ENCODE peak calls at places on chromosomes 11 and 22, in six cellular contexts. S is spleen, J is adrenal gland, E is AG09309, I is MM.1S, K is AG10803. H is an unnamed sample.
A peak's percentile ranks its signal among the peaks of the same experiment; 100 is the strongest.

GRCh38 chr22:36397081-36397766 is 9.5 kb upstream of the MYH9 start:
- DNase-seq in S (no peak), J (no peak), E (no peak), I (no peak), K (peak; percentile 76), H (peak; percentile 66)

GRCh38 chr22:17085277-17086091 is 684 bp downstream of the IL17RA start:
- DNase-seq in S (no peak), J (peak; percentile 48), E (no peak), I (no peak), K (no peak), H (peak; percentile 4)

GRCh38 chr11:36421546-36422155 is 88.4 kb downstream of the TRAF6 start:
- DNase-seq in S (no peak), J (no peak), E (no peak), I (no peak), K (peak; percentile 50), H (peak; percentile 25)

GRCh38 chr22:48138427-48138826 is 1376.0 kb downstream of the TBC1D22A start:
- DNase-seq in S (no peak), J (no peak), E (no peak), I (no peak), K (no peak), H (no peak)

GRCh38 chr11:17439316-17439782 is 37.3 kb downstream of the ABCC8 start:
- DNase-seq in S (no peak), J (no peak), E (no peak), I (no peak), K (no peak), H (no peak)

GRCh38 chr11:64074239-64074638 is 38.5 kb downstream of the FLRT1 start:
- DNase-seq in S (no peak), J (no peak), E (no peak), I (no peak), K (no peak), H (peak; percentile 7)

GRCh38 chr11:40445391-40445790 is 1014.1 kb downstream of the LRRC4C start:
- DNase-seq in S (no peak), J (no peak), E (no peak), I (no peak), K (peak; percentile 21), H (no peak)

GRCh38 chr11:127003260-127003981 is 2.9 kb upstream of the KIRREL3 start:
- DNase-seq in S (no peak), J (peak; percentile 70), E (no peak), I (peak; percentile 71), K (peak; percentile 37), H (no peak)

GRCh38 chr11:70637949-70638598 is 239.7 kb downstream of the CTTN start:
- DNase-seq in S (no peak), J (no peak), E (no peak), I (no peak), K (no peak), H (no peak)

GRCh38 chr22:31448382-31448781 is 41.3 kb downstream of the EIF4ENIF1 start:
- DNase-seq in S (no peak), J (no peak), E (no peak), I (no peak), K (peak; percentile 17), H (peak; percentile 12)

GRCh38 chr11:134026655-134027343 is 42.1 kb upstream of the JAM3 start:
- DNase-seq in S (no peak), J (peak; percentile 72), E (no peak), I (no peak), K (no peak), H (no peak)

GRCh38 chr11:130514316-130514715 is 65.9 kb downstream of the ADAMTS15 start:
- DNase-seq in S (no peak), J (no peak), E (peak; percentile 27), I (no peak), K (peak; percentile 81), H (peak; percentile 74)

GRCh38 chr11:1927151-1928037 is 7.9 kb downstream of the TNNT3 start:
- DNase-seq in S (no peak), J (no peak), E (no peak), I (no peak), K (no peak), H (peak; percentile 25)

GRCh38 chr11:27291302-27291889 is 71.6 kb downstream of the CCDC34 start:
- DNase-seq in S (no peak), J (no peak), E (no peak), I (no peak), K (no peak), H (no peak)

GRCh38 chr11:116853461-116854073 is 16.1 kb upstream of the APOA1 start:
- DNase-seq in S (no peak), J (no peak), E (peak; percentile 92), I (peak; percentile 93), K (peak; percentile 88), H (peak; percentile 83)

GRCh38 chr11:78840190-78840589 is 265.5 kb upstream of the NARS2 start:
- DNase-seq in S (no peak), J (no peak), E (peak; percentile 85), I (no peak), K (peak; percentile 90), H (peak; percentile 97)

GRCh38 chr11:131688056-131688693 is 317.8 kb downstream of the NTM start:
- DNase-seq in S (no peak), J (peak; percentile 66), E (no peak), I (peak; percentile 66), K (peak; percentile 55), H (peak; percentile 48)

GRCh38 chr11:65599955-65600246 is 4.3 kb upstream of the KCNK7 start:
- DNase-seq in S (no peak), J (no peak), E (no peak), I (no peak), K (no peak), H (no peak)

GRCh38 chr11:19467904-19468303 is 227.2 kb upstream of the E2F8 start:
- DNase-seq in S (no peak), J (no peak), E (no peak), I (no peak), K (no peak), H (no peak)

GRCh38 chr11:77113382-77114088 is 10.9 kb downstream of the OMP start:
- DNase-seq in S (no peak), J (peak; percentile 76), E (no peak), I (peak; percentile 33), K (peak; percentile 28), H (peak; percentile 52)

GRCh38 chr22:42072606-42073330 is 1.3 kb upstream of the PHETA2 start:
- DNase-seq in S (peak; percentile 71), J (peak; percentile 58), E (no peak), I (no peak), K (no peak), H (no peak)
- TF ChIP-seq CTCF in S (no peak), J (no peak), E (peak; percentile 17), I (no peak), K (no peak), H (peak; percentile 7)

DNA sequence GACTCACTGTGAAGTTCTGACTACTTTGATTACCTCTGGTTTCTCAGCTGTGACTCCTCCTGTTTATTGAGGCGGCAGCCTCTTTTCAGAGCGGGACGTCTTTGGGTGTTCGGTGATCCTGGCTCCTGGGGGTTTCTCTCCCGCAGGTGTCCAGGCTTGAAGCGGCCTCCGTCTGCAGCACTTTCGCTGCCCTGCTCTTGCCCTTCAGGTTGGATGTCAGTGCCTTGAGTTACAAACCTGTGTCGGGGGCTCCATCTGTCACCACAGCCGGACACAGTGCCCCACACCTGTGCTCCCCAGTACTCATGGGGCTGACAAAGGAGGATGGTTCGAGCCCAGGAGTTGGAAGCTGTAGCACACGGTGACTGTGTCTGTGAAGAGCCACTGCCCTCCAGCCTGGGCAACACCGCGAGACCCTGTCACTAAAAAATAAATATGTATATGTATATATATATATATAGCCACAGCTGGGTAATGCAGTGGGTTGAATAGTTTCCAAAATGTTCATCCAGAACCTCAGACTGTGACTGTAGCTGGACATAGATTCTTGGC is 104.1 kb downstream of the BRD1 start:
- DNase-seq in S (no peak), J (peak; percentile 17), E (no peak), I (no peak), K (no peak), H (no peak)
- H3K4me3 ChIP-seq in S (no peak overlapping the region), J (no peak overlapping the region), E (no peak overlapping the region), I (no peak overlapping the region), K (no peak overlapping the region), H (no peak overlapping the region)

GRCh38 chr11:105933666-105934065 is 88.4 kb downstream of the MSANTD4 start:
- DNase-seq in S (no peak), J (no peak), E (no peak), I (no peak), K (no peak), H (no peak)

GRCh38 chr11:105942951-105943350 is 79.1 kb downstream of the MSANTD4 start:
- DNase-seq in S (no peak), J (no peak), E (no peak), I (no peak), K (no peak), H (no peak)

GRCh38 chr11:105937331-105937730 is 84.7 kb downstream of the MSANTD4 start:
- DNase-seq in S (no peak), J (no peak), E (no peak), I (no peak), K (no peak), H (peak; percentile 11)

GRCh38 chr11:105935791-105936190 is 86.2 kb downstream of the MSANTD4 start:
- DNase-seq in S (no peak), J (no peak), E (no peak), I (no peak), K (no peak), H (no peak)

GRCh38 chr11:105937738-105938137 is 84.3 kb downstream of the MSANTD4 start:
- DNase-seq in S (no peak), J (no peak), E (no peak), I (no peak), K (no peak), H (no peak)
- TF ChIP-seq CTCF in S (no peak), J (no peak), E (no peak), I (no peak), K (no peak), H (no peak)

GRCh38 chr11:32200448-32200847 is 109.6 kb downstream of the RCN1 start:
- DNase-seq in S (no peak), J (peak; percentile 36), E (no peak), I (no peak), K (no peak), H (no peak)
- H3K4me3 ChIP-seq in S (no peak overlapping the region), J (no peak overlapping the region), E (no peak overlapping the region), I (no peak overlapping the region), K (no peak overlapping the region), H (no peak overlapping the region)

DNA sequence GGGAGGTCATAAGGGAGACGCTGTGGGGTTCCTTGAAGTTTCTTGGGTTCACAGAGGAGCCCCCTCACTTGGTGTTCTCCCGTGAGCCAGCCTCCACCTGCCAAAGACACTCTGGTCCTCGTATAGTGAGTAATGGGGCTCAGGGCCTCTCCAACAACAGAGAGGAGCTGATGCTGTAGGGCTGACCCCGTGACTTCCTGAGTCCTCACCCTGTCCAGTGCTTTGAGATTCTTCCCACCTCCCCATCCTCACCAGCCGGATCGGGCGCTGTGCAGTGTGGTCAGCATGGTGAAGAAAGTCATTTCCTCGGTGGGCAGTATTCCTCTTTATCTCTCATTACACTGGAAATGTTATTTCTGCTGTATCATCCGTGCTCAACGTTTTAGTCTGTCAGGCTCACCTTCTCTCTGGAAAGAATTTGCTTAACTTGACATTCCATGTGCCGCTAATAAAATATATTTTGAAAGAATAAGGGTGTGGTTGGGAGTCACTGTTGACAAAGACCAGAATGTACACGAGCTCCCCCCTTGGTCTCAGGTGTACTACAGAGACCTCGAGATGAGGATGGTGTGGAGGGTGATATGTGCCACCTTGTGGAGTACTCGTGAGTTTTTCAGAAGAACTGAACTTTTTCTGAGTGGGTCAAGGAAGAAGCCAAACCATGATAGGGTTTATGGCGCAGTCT is 25.7 kb upstream of the SCGB1A1 start:
- DNase-seq in S (no peak), J (no peak), E (no peak), I (peak; percentile 62), K (no peak), H (no peak)
- TF ChIP-seq CTCF in S (no peak), J (no peak), E (no peak), I (peak; percentile 55), K (no peak), H (no peak)